ENCODE peak calls at places on chromosomes 3 and 15, in five cellular contexts. D, E, C, R and B are unnamed samples.

GRCh38 chr15:90529369-90530249 is at the start of gene CRTC3:
- DNase-seq in D (peak; percentile 35), R (peak; percentile 92), C (peak; percentile 51), E (peak; percentile 60), B (no peak)

GRCh38 chr3:185460719-185461350 is 38.0 kb downstream of the TMEM41A start:
- DNase-seq in C (peak; percentile 5), D (peak; percentile 11), R (peak; percentile 44), E (peak; percentile 35), B (peak; percentile 18)

GRCh38 chr15:35306361-35306981 is 221.4 kb upstream of the NANOGP8 start:
- DNase-seq in C (peak; percentile 88), D (peak; percentile 68), R (no peak), E (peak; percentile 79), B (no peak)

GRCh38 chr3:177195941-177196472 is 1.3 kb downstream of the TBL1XR1 start:
- DNase-seq in R (no peak), C (no peak), D (no peak), E (no peak), B (no peak)

GRCh38 chr3:101611023-101611422 is 37.0 kb downstream of the PCNP start:
- DNase-seq in C (no peak), D (no peak), R (peak; percentile 20), E (no peak), B (no peak)

GRCh38 chr3:67302419-67302979 is 304.4 kb downstream of the KBTBD8 start:
- DNase-seq in D (no peak), E (no peak), R (no peak), C (no peak), B (no peak)

GRCh38 chr15:42352401-42352800 is 6.9 kb upstream of the CAPN3 start:
- DNase-seq in C (no peak), E (no peak), D (no peak), R (no peak), B (no peak)

GRCh38 chr3:87145553-87145952 is 81.6 kb upstream of the CHMP2B start:
- DNase-seq in E (peak; percentile 7), C (no peak), D (peak; percentile 16), R (no peak), B (no peak)

GRCh38 chr15:80247320-80247719 is 4.7 kb downstream of the CTXND1 start:
- DNase-seq in D (no peak), E (no peak), R (no peak), C (no peak), B (no peak)

GRCh38 chr3:197573048-197573767 is 17.4 kb upstream of the BDH1 start:
- DNase-seq in C (no peak), E (no peak), D (no peak), R (no peak), B (no peak)

GRCh38 chr15:91694829-91695205 is 158.7 kb upstream of the SLCO3A1 start:
- DNase-seq in E (peak; percentile 80), D (peak; percentile 61), R (no peak), C (peak; percentile 54), B (peak; percentile 70)

GRCh38 chr3:197197334-197197733 is 101.1 kb downstream of the DLG1 start:
- DNase-seq in E (no peak), R (no peak), D (no peak), C (no peak), B (no peak)

GRCh38 chr3:44104668-44105321 is 136.9 kb upstream of the TOPAZ1 start:
- DNase-seq in D (peak; percentile 95), C (peak; percentile 67), E (peak; percentile 27), R (no peak), B (no peak)

GRCh38 chr3:62604301-62604700 is 231.0 kb upstream of the FEZF2 start:
- DNase-seq in D (peak; percentile 90), R (no peak), C (peak; percentile 85), E (peak; percentile 93), B (no peak)

GRCh38 chr3:11591006-11591360 is 52.7 kb downstream of the VGLL4 start:
- DNase-seq in E (no peak), R (no peak), D (no peak), C (peak; percentile 35), B (no peak)

GRCh38 chr15:56307180-56307579 is 58.0 kb upstream of the TEX9 start:
- DNase-seq in R (no peak), D (no peak), E (no peak), C (no peak), B (no peak)

GRCh38 chr3:133445111-133445510 is 45.3 kb downstream of the BFSP2 start:
- DNase-seq in D (no peak), R (no peak), E (no peak), C (no peak), B (no peak)

GRCh38 chr3:112464264-112464663 is 35.0 kb downstream of the BTLA start:
- DNase-seq in D (no peak), E (no peak), C (no peak), R (no peak), B (no peak)

GRCh38 chr3:183270344-183270743 is 17.3 kb downstream of the B3GNT5 start:
- DNase-seq in R (no peak), C (no peak), D (no peak), E (no peak), B (no peak)

GRCh38 chr3:134652409-134652831 is 1.6 kb upstream of the KY start:
- DNase-seq in D (no peak), C (no peak), R (no peak), E (no peak), B (no peak)

GRCh38 chr3:186166491-186167288 is 57.8 kb upstream of the ETV5 start:
- DNase-seq in E (no peak), D (no peak), C (no peak), R (no peak), B (no peak)

GRCh38 chr3:180036678-180037455 is at the start of gene PEX5L:
- DNase-seq in R (no peak), D (peak; percentile 62), C (peak; percentile 52), E (peak; percentile 24), B (no peak)

GRCh38 chr3:156620260-156620659 is 54.1 kb upstream of the TIPARP start:
- DNase-seq in R (peak; percentile 57), C (no peak), E (no peak), D (peak; percentile 82), B (no peak)

GRCh38 chr3:181327349-181327748 is 337.8 kb upstream of the DNAJC19 start:
- DNase-seq in D (no peak), C (no peak), E (no peak), R (no peak), B (no peak)

GRCh38 chr15:83324799-83325198 is 40.3 kb upstream of the BNC1 start:
- DNase-seq in E (no peak), D (peak; percentile 61), C (no peak), R (no peak), B (no peak)

GRCh38 chr15:63048115-63048985 is 5.8 kb downstream of the TPM1 start:
- DNase-seq in R (peak; percentile 97), D (peak; percentile 89), E (peak; percentile 94), C (peak; percentile 79), B (no peak)

GRCh38 chr3:188021502-188022040 is 132.4 kb upstream of the LPP start:
- DNase-seq in R (no peak), D (peak; percentile 17), E (peak; percentile 87), C (peak; percentile 85), B (no peak)

DNA sequence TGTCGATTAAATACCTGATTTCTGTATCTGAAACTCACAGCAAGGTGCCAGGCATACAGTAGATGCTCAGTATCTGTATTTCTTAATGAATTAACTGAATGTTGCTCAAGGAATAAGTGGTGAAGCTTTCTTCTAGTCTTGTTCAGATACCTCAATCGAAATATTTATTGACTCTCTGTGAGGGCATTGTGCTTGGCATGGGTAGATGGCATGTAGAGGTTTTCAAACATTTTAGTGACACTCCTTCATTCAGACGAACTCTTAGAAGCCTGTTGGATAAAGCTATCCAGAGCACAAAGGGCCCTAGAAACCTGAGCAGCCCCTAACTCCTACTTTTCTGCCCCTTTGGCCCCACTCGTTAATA is 369 bp upstream of the SNX1 start:
- DNase-seq in E (no peak), R (no peak), C (no peak), D (no peak), B (no peak)
- H3K9ac ChIP-seq in E (no peak overlapping the region), R (no peak overlapping the region), C (peak overlapping the region; percentile 93), D (no peak overlapping the region), B (no peak overlapping the region)

GRCh38 chr15:100384108-100384410 is 42.3 kb upstream of the ADAMTS17 start:
- DNase-seq in C (no peak), E (no peak), D (no peak), R (no peak), B (no peak)
- H3K9me3 ChIP-seq in C (peaks cover 12% of the 10 kb centered on the region), E (no peaks in the 10 kb centered on the region), D (peaks cover 16% of the 10 kb centered on the region), R (no peaks in the 10 kb centered on the region), B (no peaks in the 10 kb centered on the region)

GRCh38 chr3:69084326-69084667 is 440 bp upstream of the ARL6IP5 start:
- DNase-seq in E (peak; percentile 88), R (no peak), C (peak; percentile 84), D (peak; percentile 89), B (no peak)
- H3K9ac ChIP-seq in E (peak overlapping the region; percentile 13), R (no peak overlapping the region), C (peak overlapping the region; percentile 94), D (peak overlapping the region; percentile 93), B (no peak overlapping the region)

GRCh38 chr15:23529891-23530290 is 35.6 kb upstream of the MKRN3 start:
- DNase-seq in R (no peak), E (no peak), D (no peak), C (no peak), B (no peak)

GRCh38 chr15:23536659-23537058 is 28.8 kb upstream of the MKRN3 start:
- DNase-seq in C (no peak), R (no peak), E (no peak), D (no peak), B (no peak)

GRCh38 chr15:23532019-23532418 is 33.5 kb upstream of the MKRN3 start:
- DNase-seq in C (no peak), E (no peak), D (no peak), R (no peak), B (no peak)
- H3K9me3 ChIP-seq in C (no peaks in the 10 kb centered on the region), E (no peaks in the 10 kb centered on the region), D (peaks cover 32% of the 10 kb centered on the region), R (no peaks in the 10 kb centered on the region), B (no peaks in the 10 kb centered on the region)

DNA sequence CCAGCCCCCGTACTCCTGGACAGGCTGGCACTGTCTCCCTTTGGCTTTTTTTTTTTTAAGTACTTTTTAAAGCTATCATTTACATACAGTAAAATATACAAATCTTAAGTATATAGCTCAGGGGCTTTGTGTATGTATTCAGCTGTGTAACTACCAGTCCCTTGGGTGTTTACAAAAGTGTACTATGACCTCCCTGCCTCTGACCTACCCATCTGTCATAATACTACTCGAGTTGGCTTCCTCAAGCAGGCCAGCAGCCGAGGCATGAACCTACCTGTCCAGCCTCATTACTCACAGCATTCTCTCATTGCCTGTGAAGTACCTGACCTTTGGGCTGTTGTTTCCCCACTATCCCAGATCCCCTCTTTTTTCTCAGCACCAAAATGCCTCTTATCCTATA is 33.2 kb downstream of the ABHD2 start:
- DNase-seq in D (peak; percentile 77), C (no peak), E (no peak), R (no peak), B (no peak)
- H3K9ac ChIP-seq in D (no peak overlapping the region), C (no peak overlapping the region), E (no peak overlapping the region), R (no peak overlapping the region), B (no peak overlapping the region)